ENCODE peak calls at places on chromosomes 13 and 19, in seven cellular contexts. M is natural killer cell; Z is DMS53; G is stimulated activated CD4-positive, alpha-beta T cell treated with anti-CD3 and anti-CD28 coated beads, Interleukin-1b, Interleukin-23, amount 100 ng/mL, for 1 hour; W is endothelial cell of umbilical vein; X is activated CD4-positive, alpha-beta T cell treated with anti-CD3 and anti-CD28 coated beads, Interleukin-2, amount 10 ng/mL, durations not matched to agents 7 days and 5 days; L is H1. D is an unnamed sample.

GRCh38 chr19:18089726-18090125 is 3.0 kb upstream of the IL12RB1 start:
- DNase-seq in W (no peak), Z (no peak), M (no peak), G (no peak), L (no peak), X (no peak), D (no peak)

GRCh38 chr13:86585826-86586225 is 786.6 kb upstream of the SLITRK6 start:
- DNase-seq in L (no peak), Z (no peak), W (no peak), M (no peak), X (no peak), G (no peak), D (no peak)

GRCh38 chr19:1503089-1503924 is 9.5 kb downstream of the ADAMTSL5 start:
- DNase-seq in L (peak), Z (peak), W (no peak), G (peak), X (peak), M (peak), D (peak)

GRCh38 chr13:53028637-53029121 is at the start of gene OLFM4:
- DNase-seq in G (no peak), X (no peak), L (peak), M (no peak), Z (no peak), W (no peak), D (no peak)

GRCh38 chr19:56091751-56092546 is 29.1 kb downstream of the ZNF787 start:
- DNase-seq in L (no peak), W (no peak), Z (peak), M (no peak), X (no peak), G (no peak), D (no peak)

GRCh38 chr13:33057019-33057785 is 41.0 kb downstream of the KL start:
- DNase-seq in M (no peak), G (no peak), L (no peak), W (peak), X (no peak), Z (peak), D (no peak)

GRCh38 chr13:68056816-68057710 is 826.9 kb upstream of the PCDH9 start:
- DNase-seq in G (no peak), M (no peak), X (no peak), Z (peak), L (no peak), W (peak), D (no peak)

GRCh38 chr13:63279136-63279535 is 1863.5 kb upstream of the PCDH20 start:
- DNase-seq in M (no peak), W (no peak), X (no peak), L (no peak), G (no peak), Z (no peak), D (no peak)

GRCh38 chr13:113448545-113448884 is 4.8 kb downstream of the ADPRHL1 start:
- DNase-seq in L (no peak), G (no peak), M (no peak), X (no peak), W (no peak), Z (peak), D (no peak)

GRCh38 chr13:112213467-112214245 is 146.7 kb downstream of the SOX1 start:
- DNase-seq in G (no peak), M (no peak), W (no peak), X (no peak), L (no peak), Z (peak), D (no peak)

GRCh38 chr13:46951516-46951915 is 54.7 kb upstream of the HTR2A start:
- DNase-seq in W (no peak), X (no peak), L (no peak), G (no peak), M (no peak), Z (peak), D (no peak)

GRCh38 chr13:58528351-58528750 is 896.8 kb downstream of the PCDH17 start:
- DNase-seq in X (no peak), G (no peak), Z (no peak), W (no peak), L (no peak), M (no peak), D (no peak)

D was measured in activated T-helper 1 cell treated with anti-CD3 and anti-CD28 coated beads, Interleukin-12 subunit alpha, Interleukin-12 subunit beta, Interleukin-2, Interleukin-4 antibody, amounts not matched to agents 30 ng/mL and 10 ng/mL and 1 ng/mL, durations not matched to agents 14 hours and 24 hours and 36 hours.